ENCODE peak calls at places on chromosomes 3 and 15, in five cellular contexts. One of them, this sample, is unnamed.

GRCh38 chr3:184778426-184779332 is 33.3 kb upstream of the VPS8 start:
- DNase-seq in transverse colon: no peak
- DNase-seq in A549: no peak
- DNase-seq in stomach: no peak
- DNase-seq in uterus: no peak
- DNase-seq in this sample: no peak

GRCh38 chr3:3015472-3016089 is 94.6 kb downstream of the IL5RA start:
- DNase-seq in transverse colon: no peak
- DNase-seq in A549: no peak
- DNase-seq in stomach: no peak
- DNase-seq in uterus: no peak
- DNase-seq in this sample: peak

GRCh38 chr3:100226712-100227429 is 33.9 kb upstream of the TBC1D23 start:
- DNase-seq in transverse colon: no peak
- DNase-seq in A549: no peak
- DNase-seq in stomach: no peak
- DNase-seq in uterus: no peak
- DNase-seq in this sample: no peak

GRCh38 chr3:192482391-192482790 is 244.9 kb downstream of the FGF12 start:
- DNase-seq in transverse colon: no peak
- DNase-seq in A549: no peak
- DNase-seq in stomach: no peak
- DNase-seq in uterus: no peak
- DNase-seq in this sample: no peak

GRCh38 chr3:139934557-139935070 is 371 bp upstream of the CLSTN2 start:
- DNase-seq in transverse colon: peak
- DNase-seq in A549: peak
- DNase-seq in stomach: no peak
- DNase-seq in uterus: peak
- DNase-seq in this sample: peak

GRCh38 chr3:161069441-161070251 is 35.5 kb downstream of the B3GALNT1 start:
- DNase-seq in transverse colon: no peak
- DNase-seq in A549: no peak
- DNase-seq in stomach: no peak
- DNase-seq in uterus: no peak
- DNase-seq in this sample: peak

GRCh38 chr3:50651875-50652529 is 22.7 kb upstream of the DOCK3 start:
- DNase-seq in transverse colon: no peak
- DNase-seq in A549: no peak
- DNase-seq in stomach: no peak
- DNase-seq in uterus: no peak
- DNase-seq in this sample: no peak

GRCh38 chr15:83709246-83709645 is 55.3 kb downstream of the ADAMTSL3 start:
- DNase-seq in transverse colon: no peak
- DNase-seq in A549: no peak
- DNase-seq in stomach: no peak
- DNase-seq in uterus: no peak
- DNase-seq in this sample: no peak

GRCh38 chr3:71372911-71373637 is 210.5 kb downstream of the FOXP1 start:
- DNase-seq in transverse colon: no peak
- DNase-seq in A549: no peak
- DNase-seq in stomach: no peak
- DNase-seq in uterus: no peak
- DNase-seq in this sample: no peak

GRCh38 chr3:120274739-120275167 is 10.3 kb downstream of the GPR156 start:
- DNase-seq in transverse colon: no peak
- DNase-seq in A549: no peak
- DNase-seq in stomach: peak
- DNase-seq in uterus: no peak
- DNase-seq in this sample: no peak

GRCh38 chr15:58506787-58507671 is 75.2 kb downstream of the LIPC start:
- DNase-seq in transverse colon: no peak
- DNase-seq in A549: no peak
- DNase-seq in stomach: no peak
- DNase-seq in uterus: no peak
- DNase-seq in this sample: no peak

GRCh38 chr3:10015476-10015904 is 10.7 kb upstream of the FANCD2 start:
- DNase-seq in transverse colon: peak
- DNase-seq in A549: no peak
- DNase-seq in stomach: peak
- DNase-seq in uterus: peak
- DNase-seq in this sample: no peak

GRCh38 chr3:139260041-139260486 is 83.8 kb upstream of the MRPS22 start:
- DNase-seq in transverse colon: no peak
- DNase-seq in A549: no peak
- DNase-seq in stomach: no peak
- DNase-seq in uterus: no peak
- DNase-seq in this sample: no peak

GRCh38 chr3:160701490-160701889 is 24.5 kb downstream of the ARL14 start:
- DNase-seq in transverse colon: no peak
- DNase-seq in A549: no peak
- DNase-seq in stomach: no peak
- DNase-seq in uterus: no peak
- DNase-seq in this sample: no peak

GRCh38 chr3:138921316-138922292 is 25.3 kb downstream of the FOXL2 start:
- DNase-seq in transverse colon: no peak
- DNase-seq in A549: no peak
- DNase-seq in stomach: no peak
- DNase-seq in uterus: no peak
- DNase-seq in this sample: no peak

GRCh38 chr15:47431501-47431900 is 285.8 kb upstream of the SEMA6D start:
- DNase-seq in transverse colon: no peak
- DNase-seq in A549: no peak
- DNase-seq in stomach: no peak
- DNase-seq in uterus: no peak
- DNase-seq in this sample: no peak

GRCh38 chr3:196632033-196632751 is 7.3 kb upstream of the NRROS start:
- DNase-seq in transverse colon: peak
- DNase-seq in A549: peak
- DNase-seq in stomach: peak
- DNase-seq in uterus: peak
- DNase-seq in this sample: peak

GRCh38 chr3:196631655-196632032 is 7.8 kb upstream of the NRROS start:
- DNase-seq in transverse colon: no peak
- DNase-seq in A549: no peak
- DNase-seq in stomach: no peak
- DNase-seq in uterus: no peak
- DNase-seq in this sample: peak

GRCh38 chr3:196634851-196635250 is 4.6 kb upstream of the NRROS start:
- DNase-seq in transverse colon: no peak
- DNase-seq in A549: no peak
- DNase-seq in stomach: no peak
- DNase-seq in uterus: no peak
- DNase-seq in this sample: no peak

GRCh38 chr3:196634224-196634623 is 5.3 kb upstream of the NRROS start:
- DNase-seq in transverse colon: peak
- DNase-seq in A549: no peak
- DNase-seq in stomach: no peak
- DNase-seq in uterus: no peak
- DNase-seq in this sample: no peak

DNA sequence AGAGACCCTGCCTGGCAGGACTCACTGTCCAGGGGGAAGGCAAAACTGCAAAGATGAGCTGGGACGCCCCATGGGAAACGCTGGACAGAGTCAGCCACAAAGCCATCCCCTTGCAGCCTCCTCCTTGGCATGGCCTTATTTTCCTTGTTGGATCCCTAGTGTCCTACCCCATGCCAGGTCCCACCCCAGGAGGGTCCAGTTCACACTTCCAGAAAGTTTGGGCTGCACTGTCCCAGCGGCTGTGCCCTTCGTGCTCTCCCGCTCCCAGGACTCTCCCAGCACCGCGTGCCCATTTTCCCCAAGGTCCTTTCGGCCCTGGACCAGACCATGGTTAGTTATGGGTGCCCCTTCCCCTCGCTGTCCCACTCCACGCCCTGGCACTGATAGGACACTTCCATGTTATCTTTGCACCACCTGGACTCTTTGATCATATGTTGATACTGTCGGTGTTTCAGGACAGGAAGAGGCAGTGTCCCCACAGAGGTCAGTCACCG is 5.8 kb upstream of the NRROS start:
- DNase-seq in transverse colon: no peak
- DNase-seq in A549: no peak
- DNase-seq in stomach: no peak
- DNase-seq in uterus: no peak
- DNase-seq in this sample: peak
- TF ChIP-seq POLR2A in transverse colon: no peak
- TF ChIP-seq POLR2A in A549: no peak
- TF ChIP-seq POLR2A in stomach: no peak
- TF ChIP-seq POLR2A in uterus: no peak
- TF ChIP-seq POLR2A in this sample: no peak

GRCh38 chr15:75007216-75007615 is 11.9 kb downstream of the SCAMP5 start:
- DNase-seq in transverse colon: no peak
- DNase-seq in A549: no peak
- DNase-seq in stomach: no peak
- DNase-seq in uterus: no peak
- DNase-seq in this sample: no peak
- TF ChIP-seq POLR2A in transverse colon: no peak
- TF ChIP-seq POLR2A in A549: no peak
- TF ChIP-seq POLR2A in stomach: no peak
- TF ChIP-seq POLR2A in uterus: no peak
- TF ChIP-seq POLR2A in this sample: no peak

GRCh38 chr3:155805802-155806618 is at the start of gene C3orf33:
- DNase-seq in transverse colon: peak
- DNase-seq in A549: peak
- DNase-seq in stomach: peak
- DNase-seq in uterus: peak
- DNase-seq in this sample: peak
- TF ChIP-seq POLR2A in transverse colon: no peak
- TF ChIP-seq POLR2A in A549: peak
- TF ChIP-seq POLR2A in stomach: no peak
- TF ChIP-seq POLR2A in uterus: peak
- TF ChIP-seq POLR2A in this sample: peak

GRCh38 chr15:90348456-90348855 is 3.6 kb upstream of the ZNF774 start:
- DNase-seq in transverse colon: no peak
- DNase-seq in A549: no peak
- DNase-seq in stomach: no peak
- DNase-seq in uterus: no peak
- DNase-seq in this sample: no peak

GRCh38 chr15:90354986-90355385 is 2.9 kb downstream of the ZNF774 start:
- DNase-seq in transverse colon: no peak
- DNase-seq in A549: no peak
- DNase-seq in stomach: no peak
- DNase-seq in uterus: no peak
- DNase-seq in this sample: no peak

GRCh38 chr15:90349072-90349471 is 3.0 kb upstream of the ZNF774 start:
- DNase-seq in transverse colon: no peak
- DNase-seq in A549: no peak
- DNase-seq in stomach: no peak
- DNase-seq in uterus: no peak
- DNase-seq in this sample: no peak

GRCh38 chr15:90351479-90352108 is 490 bp upstream of the ZNF774 start:
- DNase-seq in transverse colon: no peak
- DNase-seq in A549: no peak
- DNase-seq in stomach: no peak
- DNase-seq in uterus: no peak
- DNase-seq in this sample: no peak

GRCh38 chr15:90352109-90352893 is at the start of gene ZNF774:
- DNase-seq in transverse colon: peak
- DNase-seq in A549: peak
- DNase-seq in stomach: peak
- DNase-seq in uterus: peak
- DNase-seq in this sample: peak
- TF ChIP-seq POLR2A in transverse colon: peak
- TF ChIP-seq POLR2A in A549: peak
- TF ChIP-seq POLR2A in stomach: no peak
- TF ChIP-seq POLR2A in uterus: peak
- TF ChIP-seq POLR2A in this sample: no peak

GRCh38 chr15:64732156-64732860 is 43.1 kb downstream of the RBPMS2 start:
- DNase-seq in transverse colon: no peak
- DNase-seq in A549: no peak
- DNase-seq in stomach: no peak
- DNase-seq in uterus: no peak
- DNase-seq in this sample: no peak

GRCh38 chr15:64730151-64730550 is 45.2 kb downstream of the RBPMS2 start:
- DNase-seq in transverse colon: no peak
- DNase-seq in A549: no peak
- DNase-seq in stomach: no peak
- DNase-seq in uterus: no peak
- DNase-seq in this sample: no peak

GRCh38 chr15:64731807-64732151 is 43.6 kb downstream of the RBPMS2 start:
- DNase-seq in transverse colon: no peak
- DNase-seq in A549: no peak
- DNase-seq in stomach: no peak
- DNase-seq in uterus: no peak
- DNase-seq in this sample: no peak

DNA sequence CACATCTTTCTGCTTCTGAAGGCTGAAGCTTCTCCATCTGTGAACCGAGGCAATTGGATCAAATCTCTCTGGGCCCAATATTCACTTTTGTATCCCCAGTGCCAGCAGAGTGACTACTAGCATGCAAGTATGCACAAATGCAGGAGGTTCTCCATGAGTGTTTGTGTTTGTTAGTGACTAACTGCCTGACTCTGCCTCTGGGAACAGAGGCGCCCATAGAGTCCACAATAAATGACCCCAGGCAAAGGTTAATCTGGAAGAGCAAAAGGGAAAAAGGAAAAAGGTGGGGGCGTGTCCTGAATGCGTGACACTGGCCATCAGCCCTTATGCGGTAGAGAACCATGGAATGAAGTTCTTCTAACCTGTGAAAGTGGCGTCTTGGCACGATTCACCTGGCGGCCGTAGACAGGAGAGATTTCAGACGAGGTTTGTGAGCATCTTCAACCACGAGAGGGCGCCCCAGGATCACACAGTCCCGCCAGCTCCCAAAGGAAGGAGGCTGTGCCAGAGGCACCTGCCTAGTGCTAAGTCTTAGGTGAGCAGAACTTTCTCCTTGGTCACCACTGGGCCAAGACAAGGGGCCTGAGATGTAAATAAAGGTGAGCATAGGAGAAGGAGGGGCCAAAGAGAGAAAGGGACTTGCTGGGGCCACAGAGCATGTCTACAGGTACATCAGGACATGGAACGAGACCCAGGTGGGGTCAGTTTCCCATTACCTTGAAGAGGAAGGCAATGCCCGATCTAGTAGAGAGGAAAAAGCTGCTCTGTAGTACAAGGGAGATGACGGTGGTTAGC is 44.2 kb downstream of the RBPMS2 start:
- DNase-seq in transverse colon: peak
- DNase-seq in A549: peak
- DNase-seq in stomach: peak
- DNase-seq in uterus: peak
- DNase-seq in this sample: peak
- TF ChIP-seq POLR2A in transverse colon: no peak
- TF ChIP-seq POLR2A in A549: no peak
- TF ChIP-seq POLR2A in stomach: no peak
- TF ChIP-seq POLR2A in uterus: peak
- TF ChIP-seq POLR2A in this sample: no peak

GRCh38 chr3:114973576-114973975 is 173.5 kb downstream of the ZBTB20 start:
- DNase-seq in transverse colon: no peak
- DNase-seq in A549: no peak
- DNase-seq in stomach: no peak
- DNase-seq in uterus: no peak
- DNase-seq in this sample: no peak

GRCh38 chr3:114974387-114974786 is 172.7 kb downstream of the ZBTB20 start:
- DNase-seq in transverse colon: no peak
- DNase-seq in A549: no peak
- DNase-seq in stomach: no peak
- DNase-seq in uterus: no peak
- DNase-seq in this sample: no peak
- TF ChIP-seq POLR2A in transverse colon: no peak
- TF ChIP-seq POLR2A in A549: no peak
- TF ChIP-seq POLR2A in stomach: no peak
- TF ChIP-seq POLR2A in uterus: no peak
- TF ChIP-seq POLR2A in this sample: no peak

This sample was measured in erythroblast.